ENCODE peak calls at places on chromosomes 16 and 17, in five cellular contexts. One of them, this sample, is unnamed.
A peak's percentile ranks its signal among the peaks of the same experiment; 100 is the strongest.

GRCh38 chr17:75722076-75722475 is 817 bp downstream of the ITGB4 start:
- DNase-seq in activated gamma-delta T cell treated with Interleukin-2 at 50 U/mL for 16 hours: no peak
- DNase-seq in stimulated activated naive CD4-positive, alpha-beta T cell: no peak
- DNase-seq in GM04504: no peak
- DNase-seq in lung microvascular endothelial cell: no peak
- DNase-seq in this sample: no peak

GRCh38 chr16:72794319-72794718 is 253.6 kb downstream of the ZFHX3 start:
- DNase-seq in activated gamma-delta T cell treated with Interleukin-2 at 50 U/mL for 16 hours: no peak
- DNase-seq in stimulated activated naive CD4-positive, alpha-beta T cell: no peak
- DNase-seq in GM04504: no peak
- DNase-seq in lung microvascular endothelial cell: no peak
- DNase-seq in this sample: no peak

GRCh38 chr17:42518046-42518754 is 17.8 kb upstream of the NAGLU start:
- DNase-seq in activated gamma-delta T cell treated with Interleukin-2 at 50 U/mL for 16 hours: no peak
- DNase-seq in stimulated activated naive CD4-positive, alpha-beta T cell: no peak
- DNase-seq in GM04504: peak; percentile 96
- DNase-seq in lung microvascular endothelial cell: peak; percentile 64
- DNase-seq in this sample: peak; percentile 97

GRCh38 chr17:77719806-77720205 is 238.7 kb upstream of the TNRC6C start:
- DNase-seq in activated gamma-delta T cell treated with Interleukin-2 at 50 U/mL for 16 hours: no peak
- DNase-seq in stimulated activated naive CD4-positive, alpha-beta T cell: no peak
- DNase-seq in GM04504: no peak
- DNase-seq in lung microvascular endothelial cell: no peak
- DNase-seq in this sample: no peak

GRCh38 chr17:52157603-52158449 is 688 bp downstream of the CA10 start:
- DNase-seq in activated gamma-delta T cell treated with Interleukin-2 at 50 U/mL for 16 hours: no peak
- DNase-seq in stimulated activated naive CD4-positive, alpha-beta T cell: no peak
- DNase-seq in GM04504: no peak
- DNase-seq in lung microvascular endothelial cell: no peak
- DNase-seq in this sample: no peak

GRCh38 chr16:51041546-51041945 is 109.5 kb downstream of the SALL1 start:
- DNase-seq in activated gamma-delta T cell treated with Interleukin-2 at 50 U/mL for 16 hours: no peak
- DNase-seq in stimulated activated naive CD4-positive, alpha-beta T cell: no peak
- DNase-seq in GM04504: no peak
- DNase-seq in lung microvascular endothelial cell: no peak
- DNase-seq in this sample: no peak

GRCh38 chr16:28163699-28164584 is 47.8 kb downstream of the XPO6 start:
- DNase-seq in activated gamma-delta T cell treated with Interleukin-2 at 50 U/mL for 16 hours: no peak
- DNase-seq in stimulated activated naive CD4-positive, alpha-beta T cell: no peak
- DNase-seq in GM04504: peak; percentile 44
- DNase-seq in lung microvascular endothelial cell: no peak
- DNase-seq in this sample: no peak

GRCh38 chr16:21646721-21647561 is 5.5 kb downstream of the IGSF6 start:
- DNase-seq in activated gamma-delta T cell treated with Interleukin-2 at 50 U/mL for 16 hours: peak; percentile 74
- DNase-seq in stimulated activated naive CD4-positive, alpha-beta T cell: peak; percentile 18
- DNase-seq in GM04504: no peak
- DNase-seq in lung microvascular endothelial cell: no peak
- DNase-seq in this sample: no peak